ENCODE peak calls at places on chromosome 13, in eight cellular contexts. U is tibial nerve; O is T-helper 1 cell; X is bronchial epithelial cell; P is cardiac fibroblast; Y is heart right ventricle; Z is stimulated activated naive CD8-positive, alpha-beta T cell treated with anti-CD3 and anti-CD28 coated beads, Interleukin-15, Interleukin-2, amounts not matched to agents 100 U/mL and 50 U/mL, for 24 hours; K is AG04449. G is an unnamed sample.

GRCh38 chr13:64471916-64472315 is 2758.2 kb downstream of the PCDH9 start:
- DNase-seq in U (no peak), O (no peak), X (peak), P (peak), Y (no peak), Z (no peak), K (peak), G (peak)

GRCh38 chr13:75675421-75675820 is 39.3 kb downstream of the LMO7 start:
- DNase-seq in U (no peak), O (no peak), X (peak), P (peak), Y (no peak), Z (no peak), K (no peak), G (no peak)

GRCh38 chr13:73880365-73880764 is 253.8 kb downstream of the KLF12 start:
- DNase-seq in U (no peak), O (no peak), X (peak), P (no peak), Y (no peak), Z (no peak), K (no peak), G (peak)

GRCh38 chr13:113767366-113767765 is 8.3 kb downstream of the TMEM255B start:
- DNase-seq in U (no peak), O (no peak), X (no peak), P (no peak), Y (no peak), Z (no peak), K (no peak), G (no peak)

GRCh38 chr13:43473437-43473836 is 313.3 kb downstream of the ENOX1 start:
- DNase-seq in U (no peak), O (no peak), X (no peak), P (peak), Y (peak), Z (no peak), K (no peak), G (no peak)

GRCh38 chr13:51453308-51453958 is 597 bp upstream of the INTS6 start:
- DNase-seq in U (peak), O (peak), X (no peak), P (no peak), Y (peak), Z (peak), K (no peak), G (no peak)

GRCh38 chr13:99218545-99218944 is 17.9 kb downstream of the UBAC2 start:
- DNase-seq in U (no peak), O (no peak), X (no peak), P (no peak), Y (peak), Z (no peak), K (no peak), G (no peak)

GRCh38 chr13:45851171-45851889 is at the start of gene SIAH3:
- DNase-seq in U (no peak), O (no peak), X (peak), P (peak), Y (no peak), Z (peak), K (no peak), G (no peak)

GRCh38 chr13:39876258-39876657 is 220.8 kb downstream of the COG6 start:
- DNase-seq in U (no peak), O (no peak), X (peak), P (peak), Y (no peak), Z (no peak), K (peak), G (no peak)

GRCh38 chr13:113862191-113862765 is 1.6 kb downstream of the GAS6 start:
- DNase-seq in U (no peak), O (no peak), X (no peak), P (no peak), Y (peak), Z (no peak), K (no peak), G (no peak)

GRCh38 chr13:111114362-111115050 is 604 bp upstream of the ARHGEF7 start:
- DNase-seq in U (no peak), O (peak), X (peak), P (peak), Y (peak), Z (peak), K (no peak), G (no peak)

GRCh38 chr13:94195715-94196114 is 283.8 kb downstream of the DCT start:
- DNase-seq in U (no peak), O (no peak), X (peak), P (peak), Y (no peak), Z (no peak), K (peak), G (no peak)

GRCh38 chr13:48727252-48728011 is 73.7 kb downstream of the CYSLTR2 start:
- DNase-seq in U (no peak), O (no peak), X (no peak), P (peak), Y (peak), Z (no peak), K (no peak), G (no peak)

GRCh38 chr13:101626925-101627555 is 174.6 kb downstream of the ITGBL1 start:
- DNase-seq in U (no peak), O (peak), X (no peak), P (no peak), Y (no peak), Z (peak), K (no peak), G (no peak)

GRCh38 chr13:60690607-60691006 is 293.6 kb downstream of the TDRD3 start:
- DNase-seq in U (no peak), O (no peak), X (no peak), P (no peak), Y (no peak), Z (no peak), K (no peak), G (no peak)